ENCODE peak calls at places on chromosomes 7 and 10, in eight cellular contexts. One of them, this sample, is unnamed.

GRCh38 chr10:75294031-75294437 is 58.3 kb upstream of the COMTD1 start:
- DNase-seq in T1000: no peak
- DNase-seq in frontal cortex: no peak
- DNase-seq in T-helper 1 cell: no peak
- DNase-seq in skeletal muscle cell: no peak
- DNase-seq in nucleus accumbens: no peak
- DNase-seq in effector memory CD8-positive, alpha-beta T cell: no peak
- DNase-seq in GM12878: no peak
- DNase-seq in this sample: no peak

GRCh38 chr10:35448687-35449662 is 112.7 kb downstream of the CCNY start:
- DNase-seq in frontal cortex: no peak
- DNase-seq in effector memory CD8-positive, alpha-beta T cell: no peak
- DNase-seq in GM12878: no peak
- DNase-seq in T1000: no peak
- DNase-seq in nucleus accumbens: no peak
- DNase-seq in skeletal muscle cell: no peak
- DNase-seq in T-helper 1 cell: no peak
- DNase-seq in this sample: peak

GRCh38 chr10:93993414-93993781 is 333 bp upstream of the PLCE1 start:
- DNase-seq in T1000: no peak
- DNase-seq in GM12878: no peak
- DNase-seq in effector memory CD8-positive, alpha-beta T cell: no peak
- DNase-seq in nucleus accumbens: no peak
- DNase-seq in frontal cortex: no peak
- DNase-seq in skeletal muscle cell: no peak
- DNase-seq in T-helper 1 cell: no peak
- DNase-seq in this sample: no peak

GRCh38 chr7:128361463-128362441 is at the start of gene PRRT4:
- DNase-seq in nucleus accumbens: no peak
- DNase-seq in effector memory CD8-positive, alpha-beta T cell: peak
- DNase-seq in frontal cortex: peak
- DNase-seq in T1000: no peak
- DNase-seq in GM12878: no peak
- DNase-seq in T-helper 1 cell: peak
- DNase-seq in skeletal muscle cell: no peak
- DNase-seq in this sample: no peak

GRCh38 chr7:138663741-138664710 is 37.1 kb downstream of the SVOPL start:
- DNase-seq in GM12878: no peak
- DNase-seq in T1000: no peak
- DNase-seq in effector memory CD8-positive, alpha-beta T cell: no peak
- DNase-seq in nucleus accumbens: no peak
- DNase-seq in T-helper 1 cell: no peak
- DNase-seq in frontal cortex: peak
- DNase-seq in skeletal muscle cell: peak
- DNase-seq in this sample: peak

GRCh38 chr7:50621206-50621605 is 56.0 kb upstream of the DDC start:
- DNase-seq in skeletal muscle cell: no peak
- DNase-seq in nucleus accumbens: no peak
- DNase-seq in T1000: no peak
- DNase-seq in T-helper 1 cell: no peak
- DNase-seq in GM12878: no peak
- DNase-seq in effector memory CD8-positive, alpha-beta T cell: no peak
- DNase-seq in frontal cortex: no peak
- DNase-seq in this sample: no peak

GRCh38 chr7:33903770-33904679 is 1.3 kb upstream of the BMPER start:
- DNase-seq in frontal cortex: peak
- DNase-seq in T-helper 1 cell: no peak
- DNase-seq in nucleus accumbens: no peak
- DNase-seq in skeletal muscle cell: no peak
- DNase-seq in T1000: peak
- DNase-seq in GM12878: no peak
- DNase-seq in effector memory CD8-positive, alpha-beta T cell: no peak
- DNase-seq in this sample: no peak

GRCh38 chr7:2785071-2785500 is 59.0 kb downstream of the GNA12 start:
- DNase-seq in effector memory CD8-positive, alpha-beta T cell: no peak
- DNase-seq in nucleus accumbens: no peak
- DNase-seq in T1000: no peak
- DNase-seq in GM12878: peak
- DNase-seq in frontal cortex: no peak
- DNase-seq in skeletal muscle cell: no peak
- DNase-seq in T-helper 1 cell: no peak
- DNase-seq in this sample: no peak

GRCh38 chr7:85773116-85773783 is 586.4 kb upstream of the SEMA3D start:
- DNase-seq in frontal cortex: no peak
- DNase-seq in T-helper 1 cell: no peak
- DNase-seq in GM12878: no peak
- DNase-seq in skeletal muscle cell: peak
- DNase-seq in effector memory CD8-positive, alpha-beta T cell: no peak
- DNase-seq in T1000: no peak
- DNase-seq in nucleus accumbens: no peak
- DNase-seq in this sample: no peak

GRCh38 chr7:276230-276835 is 13.6 kb upstream of the FOXL3 start:
- DNase-seq in frontal cortex: no peak
- DNase-seq in effector memory CD8-positive, alpha-beta T cell: no peak
- DNase-seq in skeletal muscle cell: no peak
- DNase-seq in nucleus accumbens: no peak
- DNase-seq in T-helper 1 cell: no peak
- DNase-seq in T1000: no peak
- DNase-seq in GM12878: no peak
- DNase-seq in this sample: no peak

GRCh38 chr7:603152-603941 is 83.7 kb upstream of the PDGFA start:
- DNase-seq in nucleus accumbens: no peak
- DNase-seq in effector memory CD8-positive, alpha-beta T cell: peak
- DNase-seq in T1000: no peak
- DNase-seq in T-helper 1 cell: no peak
- DNase-seq in skeletal muscle cell: no peak
- DNase-seq in GM12878: no peak
- DNase-seq in frontal cortex: no peak
- DNase-seq in this sample: no peak

GRCh38 chr7:142362349-142362748 is 104.5 kb upstream of the PRSS58 start:
- DNase-seq in nucleus accumbens: no peak
- DNase-seq in effector memory CD8-positive, alpha-beta T cell: no peak
- DNase-seq in GM12878: no peak
- DNase-seq in frontal cortex: no peak
- DNase-seq in skeletal muscle cell: no peak
- DNase-seq in T1000: no peak
- DNase-seq in T-helper 1 cell: no peak
- DNase-seq in this sample: no peak